ENCODE peak calls at places on chromosomes 4 and X, in five cellular contexts. T is H1, H is endothelial cell of umbilical vein, I is MM.1S, Z is HCT116. J is an unnamed sample.

GRCh38 chr4:109027016-109027500 is 264.2 kb upstream of the ETNPPL start:
- DNase-seq in T (no peak), H (peak), I (no peak), Z (no peak), J (no peak)

GRCh38 chrX:72274526-72274925 is 2.5 kb downstream of the RPS4X start:
- DNase-seq in T (no peak), H (no peak), I (no peak), Z (no peak), J (no peak)

GRCh38 chrX:70166601-70167590 is 10.4 kb upstream of the DGAT2L6 start:
- DNase-seq in T (no peak), H (peak), I (no peak), Z (peak), J (peak)

GRCh38 chrX:121496966-121497365 is 449.6 kb downstream of the GLUD2 start:
- DNase-seq in T (no peak), H (no peak), I (no peak), Z (no peak), J (no peak)

GRCh38 chr4:47836655-47837581 is 949 bp downstream of the CORIN start:
- DNase-seq in T (peak), H (peak), I (peak), Z (no peak), J (no peak)

GRCh38 chr4:183950536-183950935 is 45.4 kb downstream of the STOX2 start:
- DNase-seq in T (no peak), H (no peak), I (no peak), Z (no peak), J (no peak)

GRCh38 chrX:2707334-2707760 is 16.3 kb downstream of the CD99 start:
- DNase-seq in T (peak), H (peak), I (no peak), Z (peak), J (peak)

GRCh38 chr4:52715255-52715897 is 35.8 kb downstream of the ERVMER34-1 start:
- DNase-seq in T (no peak), H (no peak), I (no peak), Z (no peak), J (no peak)

GRCh38 chrX:103927633-103928032 is 34.8 kb upstream of the TMSB15B start:
- DNase-seq in T (no peak), H (no peak), I (no peak), Z (no peak), J (no peak)

GRCh38 chrX:154596290-154596929 is 11.5 kb downstream of the CTAG1A start:
- DNase-seq in T (peak), H (no peak), I (no peak), Z (no peak), J (peak)

DNA sequence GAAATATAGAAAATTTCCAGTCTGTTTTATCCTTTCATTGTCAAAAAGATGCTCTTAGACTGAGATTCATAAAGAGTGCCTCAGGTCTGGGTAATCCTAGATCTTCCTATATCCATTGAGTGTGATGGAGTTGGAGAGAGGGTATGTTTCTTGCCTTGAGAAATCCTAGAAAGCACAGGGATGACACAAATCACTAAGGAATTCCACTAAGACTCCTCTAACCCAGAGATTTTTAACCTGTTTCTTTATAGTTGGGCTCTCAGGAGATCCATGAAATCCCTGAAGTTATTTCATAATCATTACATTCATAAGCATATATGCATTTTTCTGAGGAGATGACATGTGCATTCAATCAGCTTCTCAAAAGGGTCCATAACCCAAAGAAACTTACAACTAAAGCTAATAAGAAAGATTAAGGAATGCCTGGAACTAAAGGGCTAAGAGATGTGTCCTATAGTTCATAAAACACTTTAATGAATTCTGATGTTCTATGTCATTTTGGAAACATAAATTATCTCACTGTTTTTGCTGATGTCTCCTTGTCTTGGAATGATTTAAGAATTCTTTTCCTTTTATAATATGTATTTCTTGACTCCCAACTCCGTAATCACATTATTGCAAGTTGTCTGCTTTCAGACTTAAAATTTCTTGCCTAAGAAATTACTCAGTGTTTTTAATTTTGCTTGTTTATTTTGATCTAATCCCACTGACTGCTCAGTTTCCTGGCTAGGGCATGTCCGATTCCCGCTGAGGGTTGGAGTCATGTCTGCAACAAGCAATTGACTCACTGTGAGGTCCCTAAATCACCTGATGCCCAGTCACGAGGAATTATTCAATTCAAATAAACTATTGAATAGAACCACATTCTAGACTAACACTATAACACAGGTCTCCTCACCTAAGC is 2.8 kb upstream of the AMTN start:
- DNase-seq in T (no peak), H (no peak), I (no peak), Z (no peak), J (no peak)
- H3K9ac ChIP-seq in T (peak), H (no peak), I (no peak), Z (no peak), J (no peak)

DNA sequence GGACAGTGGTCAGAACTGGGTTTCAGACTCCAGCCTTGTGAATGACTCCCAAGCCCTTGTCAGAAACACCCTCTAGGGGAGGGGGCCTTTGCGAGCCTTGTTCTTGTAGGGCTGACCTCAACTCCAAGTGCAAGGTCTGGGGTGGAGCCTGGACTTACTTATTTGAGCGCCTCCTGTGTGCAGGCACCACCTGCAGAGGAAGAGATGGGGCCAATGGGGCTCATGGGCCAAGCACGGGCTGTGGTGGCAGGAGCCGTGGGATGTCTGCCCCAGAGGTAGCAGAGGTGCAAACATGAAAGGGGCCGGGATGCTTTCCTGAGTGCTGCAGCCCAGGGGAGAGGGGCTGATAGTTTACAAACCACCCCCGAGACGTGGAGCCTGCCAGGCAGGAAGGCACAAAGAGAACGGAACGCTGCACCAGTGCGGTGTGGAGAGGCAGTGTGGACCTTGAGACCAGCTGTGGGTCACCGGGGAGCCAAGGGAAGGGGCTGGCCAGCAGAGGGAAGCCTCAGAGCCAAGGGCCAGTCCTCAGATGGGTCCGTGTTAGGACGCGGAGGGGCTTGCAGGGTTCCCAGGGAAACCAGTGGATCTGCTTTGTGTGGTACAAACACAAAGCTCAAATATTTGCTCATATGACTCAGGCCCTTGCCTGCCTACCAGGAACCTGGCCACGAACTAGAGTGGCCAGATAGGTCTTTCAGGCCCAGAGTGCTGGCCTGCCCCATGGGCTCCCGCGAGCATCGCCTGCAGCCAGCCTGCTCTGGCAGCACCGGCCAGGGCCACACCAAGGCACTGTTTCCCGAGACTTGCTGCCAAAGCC is 8.7 kb upstream of the TADA2B start:
- DNase-seq in T (no peak), H (no peak), I (no peak), Z (no peak), J (no peak)
- H3K4me3 ChIP-seq in T (no peak), H (no peak), I (no peak), Z (no peak), J (no peak)

GRCh38 chr4:75289843-75290616 is 224.2 kb downstream of the RCHY1 start:
- DNase-seq in T (peak), H (no peak), I (peak), Z (peak), J (no peak)
- TF ChIP-seq CTCF in T (peak), H (peak), I (peak), Z (peak), J (peak)

DNA sequence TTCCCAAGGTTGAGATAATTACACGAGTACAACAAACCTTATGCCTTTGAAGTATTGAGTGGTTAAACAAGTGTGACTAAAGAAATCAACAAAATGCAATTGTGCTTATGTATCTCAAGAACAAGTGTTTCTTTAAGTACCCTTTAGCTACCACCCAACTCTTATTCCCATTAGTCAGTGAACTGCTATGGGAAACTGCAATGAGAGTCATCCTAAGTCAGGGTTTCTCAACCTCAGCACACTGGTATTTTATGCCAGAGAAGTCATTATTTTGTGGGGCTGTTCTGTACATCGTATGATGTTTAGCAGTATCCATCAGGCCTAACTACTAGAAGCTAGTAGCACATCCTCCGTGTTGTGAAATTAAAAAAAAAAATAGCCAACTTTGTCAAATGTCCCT is 549.1 kb upstream of the BOD1L1 start:
- DNase-seq in T (no peak), H (no peak), I (no peak), Z (no peak), J (no peak)
- H3K9ac ChIP-seq in T (no peak), H (no peak), I (no peak), Z (no peak), J (no peak)

DNA sequence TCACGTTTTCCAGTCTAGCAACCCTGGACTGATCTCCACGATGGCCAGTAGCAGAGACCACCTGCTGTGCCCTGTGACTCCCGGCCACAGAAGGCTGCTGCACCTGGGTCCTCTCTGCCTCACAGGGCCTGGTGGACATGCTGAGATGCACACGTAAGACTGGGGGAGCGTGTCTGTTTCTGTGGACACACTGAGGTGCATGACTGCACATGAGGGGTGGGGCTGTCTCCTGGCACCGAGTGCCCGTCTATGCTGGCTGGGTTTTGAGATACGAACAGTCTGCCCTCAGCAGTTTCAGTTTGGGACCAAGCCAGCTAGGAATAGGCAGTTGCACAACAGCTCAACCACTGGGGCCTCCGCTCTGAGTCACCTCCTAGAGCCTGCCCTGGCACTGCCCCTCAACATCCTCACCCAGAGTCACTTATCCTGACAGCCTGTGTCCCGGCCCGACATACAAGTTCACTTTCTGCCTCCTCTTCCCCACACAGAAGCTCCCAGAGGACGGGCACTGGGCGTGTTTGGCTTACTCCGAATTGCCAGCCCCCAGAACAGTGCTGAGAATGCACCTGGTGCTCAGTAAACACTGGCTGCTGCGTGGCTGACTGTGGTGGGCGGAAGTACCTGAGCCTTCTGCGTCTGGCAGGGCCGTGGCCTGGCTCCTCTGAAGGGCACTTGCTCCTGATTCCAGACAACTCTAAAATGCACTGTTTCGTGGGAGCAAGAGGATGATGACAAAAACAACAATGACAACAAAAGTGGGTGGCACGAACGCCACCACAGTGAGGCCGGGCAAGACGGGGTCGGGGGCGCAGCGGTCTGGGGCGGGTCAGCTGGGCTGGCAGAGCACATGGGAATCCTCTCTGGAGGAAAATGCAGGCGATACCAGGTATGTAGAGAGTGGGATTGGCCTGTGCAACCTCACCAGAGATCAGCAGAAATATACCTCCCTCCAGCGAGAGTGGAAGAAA is 30.9 kb downstream of the RNF212 start:
- DNase-seq in T (no peak), H (peak), I (peak), Z (no peak), J (peak)
- H3K4me3 ChIP-seq in T (no peak), H (no peak), I (no peak), Z (no peak), J (no peak)

J was measured in keratinocyte.